ENCODE peak calls at places on chromosomes 16 and 17, in seven cellular contexts. G, C, I, U, R, X and B are unnamed samples.

GRCh38 chr17:80751070-80751459 is 206.4 kb downstream of the RPTOR start:
- DNase-seq in G (no peak), X (no peak), I (no peak), U (no peak), R (no peak), C (peak), B (no peak)

GRCh38 chr16:30893082-30893743 is 664 bp downstream of the BCL7C start:
- DNase-seq in C (no peak), G (no peak), X (no peak), I (no peak), R (peak), U (peak), B (peak)

GRCh38 chr17:7632492-7632894 is 2.6 kb downstream of the SHBG start:
- DNase-seq in C (no peak), I (peak), G (no peak), R (no peak), U (no peak), X (no peak), B (no peak)

GRCh38 chr16:75088934-75089333 is 27.6 kb downstream of the LDHD start:
- DNase-seq in I (no peak), R (peak), X (no peak), G (no peak), C (no peak), U (no peak), B (no peak)

GRCh38 chr17:45225051-45225700 is 3.5 kb downstream of the FMNL1 start:
- DNase-seq in X (no peak), U (peak), G (no peak), C (no peak), R (no peak), I (peak), B (no peak)

GRCh38 chr16:81403208-81403600 is 41.4 kb upstream of the CMIP start:
- DNase-seq in I (no peak), C (no peak), X (no peak), U (no peak), G (no peak), R (no peak), B (no peak)

GRCh38 chr17:56213031-56213430 is 59.8 kb downstream of the ANKFN1 start:
- DNase-seq in R (no peak), X (no peak), U (no peak), I (no peak), G (peak), C (no peak), B (no peak)

GRCh38 chr17:10292057-10292931 is 80.5 kb downstream of the MYH13 start:
- DNase-seq in G (no peak), X (no peak), R (no peak), U (peak), C (peak), I (peak), B (no peak)

GRCh38 chr17:17051791-17052461 is 9.7 kb downstream of the MPRIP start:
- DNase-seq in X (no peak), G (no peak), I (no peak), U (peak), C (no peak), R (peak), B (no peak)

GRCh38 chr17:37527249-37527851 is 37.7 kb downstream of the DUSP14 start:
- DNase-seq in I (peak), X (no peak), C (no peak), R (no peak), G (peak), U (no peak), B (no peak)

GRCh38 chr16:54242199-54242598 is 44.4 kb downstream of the IRX3 start:
- DNase-seq in R (no peak), G (no peak), U (no peak), I (peak), C (no peak), X (no peak), B (no peak)

GRCh38 chr17:51128089-51128488 is 7.4 kb upstream of the SPAG9 start:
- DNase-seq in G (no peak), R (no peak), U (no peak), I (no peak), C (no peak), X (no peak), B (no peak)

GRCh38 chr16:3792472-3793012 is 75.2 kb upstream of the TRAP1 start:
- DNase-seq in C (no peak), G (no peak), R (no peak), I (no peak), U (no peak), X (no peak), B (no peak)

GRCh38 chr17:65751263-65751662 is 189.8 kb upstream of the AXIN2 start:
- DNase-seq in X (no peak), I (no peak), G (no peak), R (no peak), U (no peak), C (no peak), B (no peak)

GRCh38 chr17:80770881-80771611 is 220.6 kb upstream of the CHMP6 start:
- DNase-seq in G (no peak), C (no peak), U (no peak), R (no peak), I (no peak), X (no peak), B (no peak)

GRCh38 chr16:80167657-80168056 is 373.1 kb upstream of the DYNLRB2 start:
- DNase-seq in R (no peak), U (no peak), C (no peak), G (no peak), I (peak), X (no peak), B (no peak)

GRCh38 chr16:65117701-65118448 is 4.0 kb downstream of the CDH11 start:
- DNase-seq in X (peak), C (peak), R (no peak), I (peak), G (peak), U (peak), B (no peak)

GRCh38 chr17:3024346-3024745 is 39.1 kb downstream of the OR1D5 start:
- DNase-seq in C (no peak), I (no peak), R (no peak), X (no peak), G (no peak), U (no peak), B (no peak)

GRCh38 chr16:81650982-81651562 is 128.0 kb upstream of the PLCG2 start:
- DNase-seq in R (peak), G (peak), I (no peak), U (peak), X (peak), C (peak), B (peak)

GRCh38 chr17:57569021-57569420 is 176.1 kb downstream of the CCDC182 start:
- DNase-seq in G (no peak), U (no peak), X (no peak), I (no peak), R (no peak), C (no peak), B (no peak)

GRCh38 chr17:7261377-7262191 is 694 bp downstream of the CLDN7 start:
- DNase-seq in I (no peak), U (peak), G (no peak), R (peak), X (no peak), C (no peak), B (no peak)

GRCh38 chr16:21656795-21657768 is 4.7 kb upstream of the IGSF6 start:
- DNase-seq in C (no peak), I (peak), G (peak), R (no peak), X (no peak), U (no peak), B (no peak)

GRCh38 chr17:74957935-74958549 is 14.5 kb downstream of the HID1 start:
- DNase-seq in G (peak), U (peak), C (peak), R (peak), X (peak), I (peak), B (peak)

GRCh38 chr16:72923757-72924156 is 124.2 kb downstream of the ZFHX3 start:
- DNase-seq in U (no peak), R (no peak), X (no peak), I (no peak), C (no peak), G (no peak), B (no peak)

GRCh38 chr16:7405166-7405565 is 72.5 kb downstream of the RBFOX1 start:
- DNase-seq in X (no peak), G (no peak), I (no peak), U (peak), R (peak), C (no peak), B (no peak)

GRCh38 chr17:43416998-43417891 is 18.5 kb downstream of the ARL4D start:
- DNase-seq in X (peak), I (peak), C (peak), R (peak), U (peak), G (peak), B (peak)

GRCh38 chr16:28986492-28986891 is 1.6 kb downstream of the LAT start:
- DNase-seq in X (no peak), U (no peak), R (no peak), I (no peak), C (no peak), G (no peak), B (no peak)

GRCh38 chr17:81396278-81396721 is 1.0 kb downstream of the BAHCC1 start:
- DNase-seq in R (no peak), G (no peak), U (peak), C (no peak), X (no peak), I (no peak), B (no peak)

GRCh38 chr17:14580494-14580893 is 279.6 kb downstream of the HS3ST3B1 start:
- DNase-seq in G (no peak), I (peak), R (no peak), U (no peak), C (no peak), X (no peak), B (no peak)

GRCh38 chr16:74107795-74108610 is 188.6 kb upstream of the PSMD7 start:
- DNase-seq in R (no peak), I (peak), X (no peak), C (no peak), G (no peak), U (no peak), B (no peak)

GRCh38 chr16:12584488-12585233 is 219.0 kb downstream of the CPPED1 start:
- DNase-seq in G (no peak), R (no peak), I (peak), C (no peak), U (no peak), X (no peak), B (no peak)

GRCh38 chr16:87447323-87447722 is 45.5 kb downstream of the ZCCHC14 start:
- DNase-seq in I (no peak), U (no peak), C (no peak), R (no peak), G (peak), X (no peak), B (no peak)

GRCh38 chr17:47611372-47612350 is 38.1 kb upstream of the KPNB1 start:
- DNase-seq in I (no peak), C (no peak), R (no peak), X (no peak), U (no peak), G (peak), B (no peak)

GRCh38 chr16:67429799-67430503 is 970 bp upstream of the HSD11B2 start:
- DNase-seq in U (no peak), G (no peak), I (no peak), C (no peak), R (no peak), X (no peak), B (peak)

GRCh38 chr17:41551370-41551769 is 20.5 kb downstream of the KRT9 start:
- DNase-seq in C (no peak), I (no peak), U (no peak), G (peak), X (no peak), R (no peak), B (no peak)

GRCh38 chr16:56102159-56102798 is 89.0 kb upstream of the GNAO1 start:
- DNase-seq in I (no peak), X (no peak), C (peak), U (peak), R (no peak), G (no peak), B (peak)
- H3K4me3 ChIP-seq in I (no peak), X (no peak), C (peak), U (peak), R (no peak), G (peak), B (no peak)

GRCh38 chr17:77437747-77438146 is 297.0 kb downstream of the SEC14L1 start:
- DNase-seq in G (no peak), U (no peak), R (no peak), I (no peak), C (no peak), X (no peak), B (no peak)
- H3K27ac ChIP-seq in G (no peak), U (no peak), R (no peak), I (no peak), C (peak), X (peak), B (no peak)

DNA sequence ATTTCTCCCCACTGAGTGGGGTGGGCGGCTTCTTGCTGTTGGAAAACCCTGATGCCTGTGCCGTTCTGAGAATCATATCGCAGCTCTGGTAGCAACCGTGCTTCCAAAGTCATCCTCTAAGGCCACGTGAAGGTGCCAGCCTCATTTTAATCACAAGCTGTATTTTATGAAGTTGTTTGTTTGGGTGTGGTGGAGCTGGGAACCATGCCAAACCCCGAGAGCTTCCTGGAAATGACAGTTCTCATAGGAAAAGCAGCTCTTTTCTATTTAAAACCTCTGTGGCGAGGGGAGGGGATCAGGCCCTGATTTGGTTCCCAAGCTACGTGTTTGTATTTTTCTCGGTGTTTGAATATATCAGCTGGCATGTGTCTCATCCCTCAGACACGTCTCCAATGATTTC is 21.7 kb downstream of the KNOP1 start:
- DNase-seq in C (peak), U (peak), G (peak), R (peak), X (peak), I (peak), B (peak)
- H3K4me3 ChIP-seq in C (no peak), U (no peak), G (no peak), R (no peak), X (no peak), I (no peak), B (no peak)

DNA sequence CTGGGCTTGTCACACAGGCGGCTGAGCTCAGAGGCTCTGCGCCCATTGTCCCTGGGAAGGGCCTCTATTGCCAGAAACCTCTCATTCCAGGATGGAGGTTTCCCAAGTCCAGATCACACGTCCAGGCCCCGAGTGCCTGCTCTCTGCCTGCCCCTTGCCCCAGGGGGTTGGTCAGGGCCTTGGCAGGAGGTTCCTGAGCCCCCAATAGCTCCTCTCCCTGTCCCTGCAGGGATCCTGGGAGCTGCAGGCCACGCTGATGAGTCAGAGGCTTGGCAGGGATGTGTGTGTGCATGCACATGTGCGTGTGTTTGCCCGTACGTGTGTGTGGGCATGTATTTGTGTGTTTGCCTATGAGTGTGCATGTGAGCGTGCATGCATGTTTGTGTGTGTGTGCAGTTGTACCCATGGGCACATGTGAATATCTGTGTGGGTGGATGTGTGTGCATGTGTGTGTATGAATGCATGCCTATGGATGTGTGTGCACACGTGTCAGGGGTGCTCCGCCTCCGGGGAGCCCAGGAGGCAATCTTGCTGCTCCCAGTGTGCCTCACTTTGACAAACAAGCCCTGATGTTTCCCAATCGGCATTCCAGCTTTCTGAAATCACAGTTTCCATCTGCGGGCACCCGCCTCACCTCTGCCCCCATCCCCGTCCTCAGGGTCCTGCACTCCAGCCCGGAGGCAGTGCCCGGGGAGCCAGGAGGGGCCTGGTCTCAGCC is 98.4 kb upstream of the GSE1 start:
- DNase-seq in C (peak), G (peak), R (peak), X (peak), U (no peak), I (peak), B (peak)
- H3K27ac ChIP-seq in C (peak), G (peak), R (peak), X (peak), U (peak), I (peak), B (peak)

GRCh38 chr16:1150511-1150982 is 2.4 kb upstream of the CACNA1H start:
- DNase-seq in I (no peak), U (no peak), G (no peak), C (no peak), X (no peak), R (no peak), B (no peak)

GRCh38 chr16:1152123-1152638 is 725 bp upstream of the CACNA1H start:
- DNase-seq in G (no peak), X (no peak), C (peak), U (no peak), I (no peak), R (no peak), B (no peak)

GRCh38 chr16:1153480-1154160 is 714 bp downstream of the CACNA1H start:
- DNase-seq in X (no peak), U (no peak), G (no peak), R (no peak), I (no peak), C (no peak), B (no peak)

GRCh38 chr16:1152651-1153259 is at the start of gene CACNA1H:
- DNase-seq in I (no peak), U (peak), R (no peak), C (peak), X (no peak), G (no peak), B (no peak)

DNA sequence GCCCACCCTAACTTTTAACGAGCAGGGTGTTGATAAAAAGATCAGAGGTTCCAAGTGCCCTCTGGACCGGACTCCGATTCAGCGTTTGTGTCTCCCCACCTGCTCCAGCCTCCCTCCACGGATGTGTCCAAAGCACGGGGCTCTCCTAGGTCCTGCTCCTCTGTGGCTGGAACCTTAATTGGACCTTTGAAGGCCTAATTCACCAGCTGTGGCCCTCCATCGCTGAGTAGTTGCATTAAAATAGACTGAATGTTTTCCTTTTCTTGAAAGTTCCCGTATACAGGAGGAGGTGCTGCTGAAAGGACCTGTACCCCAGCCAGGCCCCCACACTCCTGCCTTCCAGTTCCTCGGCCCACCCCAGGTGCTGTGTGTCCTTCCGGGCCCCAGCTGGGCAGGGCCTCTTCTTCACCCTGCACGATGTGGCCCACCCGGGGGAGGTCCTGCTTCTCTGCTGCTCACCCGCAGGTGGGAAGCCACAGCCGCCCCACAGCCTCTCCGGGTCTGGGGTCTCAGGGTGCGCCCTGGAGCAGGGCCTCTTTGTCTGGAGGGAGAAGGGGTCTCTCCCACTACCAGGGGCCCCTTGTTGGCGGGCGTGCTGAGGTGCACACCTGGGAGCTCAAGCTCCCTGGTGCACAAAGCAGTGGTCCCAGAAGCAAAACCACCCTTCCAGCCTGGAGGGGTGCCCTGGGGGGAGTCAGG is 1.3 kb upstream of the CACNA1H start:
- DNase-seq in I (no peak), U (no peak), R (no peak), X (no peak), C (no peak), G (no peak), B (no peak)
- H3K4me3 ChIP-seq in I (no peak), U (no peak), R (no peak), X (no peak), C (no peak), G (no peak), B (no peak)